ENCODE peak calls at places on chromosomes 3 and 15, in eight cellular contexts. N is amniotic stem cell; F is progenitor cell of endocrine pancreas; A is CD8-positive, alpha-beta T cell; C is HFFc6; K is NCI-H1105; M is activated CD4-positive, alpha-beta T cell treated with anti-CD3 and anti-CD28 coated beads, Interleukin-2, amount 10 ng/mL, durations not matched to agents 7 days and 5 days; T is anterior cingulate cortex. L is an unnamed sample.

GRCh38 chr15:31091531-31091930 is 10.0 kb downstream of the TRPM1 start:
- DNase-seq in N (no peak), F (no peak), A (no peak), C (peak), K (no peak), M (no peak), T (no peak), L (no peak)

GRCh38 chr3:102200126-102200525 is 234.7 kb upstream of the ZPLD1 start:
- DNase-seq in N (no peak), F (no peak), A (no peak), C (peak), K (no peak), M (no peak), T (no peak), L (no peak)

GRCh38 chr3:50296721-50297383 is 2.4 kb downstream of the HYAL3 start:
- DNase-seq in N (no peak), F (no peak), A (no peak), C (no peak), K (no peak), M (peak), T (no peak), L (no peak)

GRCh38 chr3:128800241-128801187 is 74.5 kb downstream of the RAB7A start:
- DNase-seq in N (no peak), F (no peak), A (no peak), C (no peak), K (no peak), M (peak), T (peak), L (no peak)

GRCh38 chr3:16188071-16188470 is 13.6 kb downstream of the GALNT15 start:
- DNase-seq in N (no peak), F (no peak), A (no peak), C (no peak), K (no peak), M (no peak), T (no peak), L (no peak)

GRCh38 chr3:30639937-30640336 is 33.5 kb downstream of the TGFBR2 start:
- DNase-seq in N (no peak), F (no peak), A (no peak), C (no peak), K (no peak), M (no peak), T (no peak), L (no peak)

GRCh38 chr3:125383744-125384143 is 8.6 kb upstream of the ZNF148 start:
- DNase-seq in N (no peak), F (no peak), A (no peak), C (no peak), K (no peak), M (no peak), T (no peak), L (no peak)

GRCh38 chr3:111978833-111979688 is at the start of gene ABHD10:
- DNase-seq in N (peak), F (peak), A (peak), C (peak), K (peak), M (peak), T (peak), L (peak)

GRCh38 chr3:66378256-66378655 is 122.6 kb downstream of the LRIG1 start:
- DNase-seq in N (no peak), F (no peak), A (peak), C (no peak), K (no peak), M (peak), T (no peak), L (no peak)

GRCh38 chr3:132569153-132569552 is 27.9 kb upstream of the ACKR4 start:
- DNase-seq in N (peak), F (no peak), A (no peak), C (peak), K (no peak), M (no peak), T (no peak), L (no peak)

GRCh38 chr15:27028836-27029482 is 58.0 kb downstream of the GABRG3 start:
- DNase-seq in N (no peak), F (no peak), A (no peak), C (no peak), K (no peak), M (no peak), T (peak), L (peak)

GRCh38 chr15:99432271-99433025 is 133.3 kb upstream of the MEF2A start:
- DNase-seq in N (no peak), F (no peak), A (no peak), C (no peak), K (no peak), M (no peak), T (no peak), L (no peak)

GRCh38 chr15:58296276-58296675 is 135.5 kb upstream of the LIPC start:
- DNase-seq in N (no peak), F (no peak), A (no peak), C (no peak), K (no peak), M (no peak), T (no peak), L (no peak)

GRCh38 chr15:23566070-23567050 is 886 bp downstream of the MKRN3 start:
- DNase-seq in N (no peak), F (no peak), A (peak), C (no peak), K (peak), M (peak), T (peak), L (no peak)

GRCh38 chr3:122679467-122680291 is 960 bp upstream of the PARP14 start:
- DNase-seq in N (no peak), F (no peak), A (no peak), C (peak), K (peak), M (peak), T (peak), L (peak)

GRCh38 chr15:75921732-75922703 is 18.3 kb downstream of the FBXO22 start:
- DNase-seq in N (no peak), F (no peak), A (no peak), C (peak), K (no peak), M (peak), T (no peak), L (no peak)

GRCh38 chr3:190024912-190025311 is 95.8 kb downstream of the P3H2 start:
- DNase-seq in N (no peak), F (no peak), A (no peak), C (peak), K (no peak), M (no peak), T (no peak), L (no peak)

GRCh38 chr15:71705151-71705550 is 105.2 kb upstream of the NR2E3 start:
- DNase-seq in N (no peak), F (no peak), A (no peak), C (peak), K (no peak), M (no peak), T (no peak), L (no peak)

GRCh38 chr3:13110678-13111116 is 37.5 kb upstream of the IQSEC1 start:
- DNase-seq in N (peak), F (no peak), A (no peak), C (peak), K (no peak), M (no peak), T (no peak), L (peak)

GRCh38 chr15:36887214-36888017 is 212.9 kb downstream of the MEIS2 start:
- DNase-seq in N (no peak), F (peak), A (no peak), C (no peak), K (no peak), M (no peak), T (no peak), L (no peak)

GRCh38 chr3:13012228-13012691 is 61.0 kb downstream of the IQSEC1 start:
- DNase-seq in N (no peak), F (no peak), A (no peak), C (peak), K (no peak), M (peak), T (peak), L (no peak)

GRCh38 chr3:125057186-125057850 is 1.5 kb upstream of the HEG1 start:
- DNase-seq in N (peak), F (no peak), A (no peak), C (peak), K (no peak), M (no peak), T (no peak), L (no peak)

GRCh38 chr3:186286114-186286513 is 75.9 kb downstream of the DGKG start:
- DNase-seq in N (no peak), F (no peak), A (no peak), C (no peak), K (no peak), M (no peak), T (no peak), L (no peak)

GRCh38 chr3:56467108-56467507 is 1.2 kb downstream of the ERC2 start:
- DNase-seq in N (no peak), F (peak), A (no peak), C (no peak), K (peak), M (peak), T (peak), L (peak)

GRCh38 chr15:65309882-65310418 is 5.5 kb downstream of the RNU5B-1 start:
- DNase-seq in N (no peak), F (no peak), A (no peak), C (no peak), K (no peak), M (no peak), T (no peak), L (no peak)

GRCh38 chr3:118628704-118629341 is 405.8 kb downstream of the IGSF11 start:
- DNase-seq in N (peak), F (peak), A (no peak), C (peak), K (peak), M (peak), T (peak), L (peak)

GRCh38 chr3:172658344-172659245 is 52.3 kb downstream of the NCEH1 start:
- DNase-seq in N (peak), F (no peak), A (no peak), C (peak), K (no peak), M (no peak), T (no peak), L (no peak)